ENCODE peak calls at places on chromosomes 7 and 10, in ten cellular contexts. K is left colon, S is NCI-H2227 treated with DMSO at 0.1 percent for 48 hours, Y is osteoblast, O is choroid plexus epithelial cell, G is AG09319, F is tibial artery, H is lower leg skin, B is left lung, Q is NCI-H1417 treated with DMSO at 0.1 percent for 48 hours. C is an unnamed sample.

GRCh38 chr10:91051834-91052233 is 130.9 kb upstream of the ANKRD1 start:
- DNase-seq in K (no peak), S (no peak), Y (peak; percentile 38), O (no peak), G (no peak), F (peak; percentile 75), H (peak; percentile 58), B (no peak), Q (no peak), C (no peak)

GRCh38 chr10:14409247-14409646 is 78.5 kb upstream of the FRMD4A start:
- DNase-seq in K (no peak), S (no peak), Y (no peak), O (no peak), G (no peak), F (no peak), H (no peak), B (no peak), Q (no peak), C (no peak)

GRCh38 chr10:124592101-124592500 is 130.5 kb downstream of the LHPP start:
- DNase-seq in K (no peak), S (no peak), Y (peak; percentile 31), O (no peak), G (no peak), F (no peak), H (no peak), B (peak; percentile 67), Q (no peak), C (no peak)

GRCh38 chr7:51316262-51316665 is 345 bp downstream of the COBL start:
- DNase-seq in K (peak; percentile 44), S (no peak), Y (no peak), O (no peak), G (no peak), F (no peak), H (no peak), B (peak; percentile 82), Q (no peak), C (peak; percentile 57)

GRCh38 chr10:71725998-71726672 is 6.6 kb upstream of the C10orf105 start:
- DNase-seq in K (no peak), S (no peak), Y (peak; percentile 94), O (peak; percentile 62), G (no peak), F (no peak), H (no peak), B (no peak), Q (no peak), C (no peak)

GRCh38 chr10:5551531-5552375 is 27.0 kb downstream of the CALML3 start:
- DNase-seq in K (peak; percentile 85), S (no peak), Y (peak; percentile 58), O (peak; percentile 71), G (no peak), F (peak; percentile 13), H (no peak), B (peak; percentile 40), Q (no peak), C (peak; percentile 90)

GRCh38 chr10:65843203-65843602 is 1082.6 kb upstream of the LRRTM3 start:
- DNase-seq in K (no peak), S (no peak), Y (peak; percentile 11), O (no peak), G (no peak), F (no peak), H (no peak), B (no peak), Q (no peak), C (no peak)

GRCh38 chr7:91784469-91784868 is 96.0 kb downstream of the MTERF1 start:
- DNase-seq in K (no peak), S (no peak), Y (peak; percentile 47), O (peak; percentile 80), G (peak; percentile 32), F (no peak), H (no peak), B (no peak), Q (peak; percentile 18), C (peak; percentile 56)

GRCh38 chr10:12235796-12236195 is 39.8 kb downstream of the CDC123 start:
- DNase-seq in K (no peak), S (no peak), Y (peak; percentile 23), O (peak; percentile 46), G (no peak), F (no peak), H (no peak), B (no peak), Q (no peak), C (no peak)

GRCh38 chr10:125120046-125120710 is 40.2 kb downstream of the CTBP2 start:
- DNase-seq in K (peak; percentile 23), S (no peak), Y (no peak), O (peak; percentile 41), G (no peak), F (no peak), H (no peak), B (no peak), Q (no peak), C (peak; percentile 40)

GRCh38 chr10:122373108-122373507 is 1.4 kb upstream of the PLEKHA1 start:
- DNase-seq in K (no peak), S (no peak), Y (no peak), O (no peak), G (no peak), F (no peak), H (no peak), B (no peak), Q (no peak), C (no peak)

GRCh38 chr10:97587183-97587582 is 2.3 kb upstream of the C10orf62 start:
- DNase-seq in K (no peak), S (no peak), Y (no peak), O (no peak), G (no peak), F (no peak), H (no peak), B (no peak), Q (no peak), C (no peak)

GRCh38 chr10:30812018-30812851 is 182.7 kb upstream of the LYZL2 start:
- DNase-seq in K (no peak), S (no peak), Y (peak; percentile 91), O (peak; percentile 96), G (no peak), F (peak; percentile 62), H (peak; percentile 59), B (no peak), Q (no peak), C (peak; percentile 59)

GRCh38 chr7:67854236-67854635 is 857.6 kb downstream of the TYW1 start:
- DNase-seq in K (no peak), S (no peak), Y (no peak), O (no peak), G (no peak), F (no peak), H (no peak), B (no peak), Q (no peak), C (no peak)

GRCh38 chr7:17434841-17435692 is 136.6 kb downstream of the AHR start:
- DNase-seq in K (no peak), S (no peak), Y (no peak), O (peak; percentile 49), G (no peak), F (no peak), H (no peak), B (no peak), Q (peak; percentile 11), C (no peak)

GRCh38 chr10:52146766-52147165 is 167.3 kb upstream of the DKK1 start:
- DNase-seq in K (no peak), S (no peak), Y (no peak), O (peak; percentile 8), G (peak; percentile 12), F (no peak), H (no peak), B (no peak), Q (no peak), C (peak; percentile 44)

GRCh38 chr7:133299620-133300019 is 46.7 kb downstream of the EXOC4 start:
- DNase-seq in K (no peak), S (no peak), Y (no peak), O (no peak), G (no peak), F (no peak), H (no peak), B (no peak), Q (no peak), C (no peak)

GRCh38 chr10:105398202-105398601 is 757.1 kb downstream of the SORCS3 start:
- DNase-seq in K (no peak), S (no peak), Y (no peak), O (no peak), G (no peak), F (no peak), H (no peak), B (no peak), Q (no peak), C (no peak)

GRCh38 chr7:149422914-149423285 is 38.0 kb downstream of the ZNF777 start:
- DNase-seq in K (no peak), S (no peak), Y (peak; percentile 72), O (no peak), G (no peak), F (no peak), H (no peak), B (peak; percentile 90), Q (no peak), C (no peak)

GRCh38 chr7:128024154-128024553 is 7.1 kb downstream of the LRRC4 start:
- DNase-seq in K (no peak), S (no peak), Y (no peak), O (no peak), G (no peak), F (no peak), H (no peak), B (no peak), Q (no peak), C (no peak)

GRCh38 chr7:17913250-17913649 is 27.0 kb downstream of the SNX13 start:
- DNase-seq in K (no peak), S (no peak), Y (no peak), O (no peak), G (no peak), F (no peak), H (no peak), B (peak; percentile 3), Q (no peak), C (no peak)

GRCh38 chr7:84744388-84744787 is 442.5 kb downstream of the SEMA3D start:
- DNase-seq in K (no peak), S (no peak), Y (peak; percentile 23), O (peak; percentile 63), G (no peak), F (no peak), H (no peak), B (no peak), Q (no peak), C (peak; percentile 43)

GRCh38 chr10:126350216-126350992 is 37.9 kb downstream of the ADAM12 start:
- DNase-seq in K (no peak), S (no peak), Y (peak; percentile 90), O (peak; percentile 60), G (peak; percentile 35), F (no peak), H (no peak), B (peak; percentile 51), Q (no peak), C (peak; percentile 99)

GRCh38 chr7:84877943-84878595 is 308.8 kb downstream of the SEMA3D start:
- DNase-seq in K (no peak), S (no peak), Y (no peak), O (no peak), G (no peak), F (no peak), H (no peak), B (no peak), Q (no peak), C (peak; percentile 49)

GRCh38 chr7:130912910-130913720 is 179.1 kb upstream of the KLF14 start:
- DNase-seq in K (no peak), S (peak; percentile 65), Y (no peak), O (peak; percentile 98), G (peak; percentile 89), F (peak; percentile 79), H (peak; percentile 67), B (peak; percentile 88), Q (no peak), C (peak; percentile 95)

GRCh38 chr7:64951250-64951848 is 39.5 kb downstream of the ZNF117 start:
- DNase-seq in K (no peak), S (peak; percentile 78), Y (peak; percentile 86), O (peak; percentile 76), G (peak; percentile 1), F (no peak), H (no peak), B (no peak), Q (no peak), C (peak; percentile 67)

GRCh38 chr7:155961241-155962190 is 149.3 kb upstream of the SHH start:
- DNase-seq in K (no peak), S (no peak), Y (no peak), O (peak; percentile 10), G (no peak), F (no peak), H (no peak), B (peak; percentile 80), Q (no peak), C (peak; percentile 99)

GRCh38 chr10:88243847-88244730 is 339.0 kb downstream of the RNLS start:
- DNase-seq in K (peak; percentile 77), S (no peak), Y (no peak), O (peak; percentile 75), G (no peak), F (peak; percentile 54), H (peak; percentile 28), B (peak; percentile 51), Q (no peak), C (peak; percentile 92)